ENCODE peak calls at places on chromosomes 5 and 9, in eight cellular contexts. B is hepatocyte, A is testis, Y is substantia nigra, R is IMR-90, S is PC-3, Q is sigmoid colon, C is cardiac muscle cell. L is an unnamed sample.
A peak's percentile ranks its signal among the peaks of the same experiment; 100 is the strongest.

GRCh38 chr9:129773262-129774048 is 20.6 kb upstream of the PTGES start:
- DNase-seq in B (no peak), A (peak; percentile 62), Y (no peak), R (peak; percentile 81), S (peak; percentile 87), Q (peak; percentile 69), C (peak; percentile 83), L (peak; percentile 98)

GRCh38 chr9:136024696-136025316 is 63.6 kb upstream of the UBAC1 start:
- DNase-seq in B (no peak), A (peak; percentile 54), Y (no peak), R (no peak), S (no peak), Q (peak; percentile 60), C (no peak), L (no peak)

GRCh38 chr9:32394381-32395049 is 10.1 kb downstream of the ACO1 start:
- DNase-seq in B (no peak), A (no peak), Y (no peak), R (peak; percentile 23), S (peak; percentile 74), Q (no peak), C (no peak), L (peak; percentile 51)

GRCh38 chr5:113866763-113867162 is 353.3 kb downstream of the YTHDC2 start:
- DNase-seq in B (no peak), A (no peak), Y (no peak), R (no peak), S (no peak), Q (no peak), C (no peak), L (no peak)

GRCh38 chr9:109499631-109500120 is 1.6 kb upstream of the PTPN3 start:
- DNase-seq in B (peak; percentile 84), A (peak; percentile 62), Y (no peak), R (no peak), S (peak; percentile 64), Q (no peak), C (peak; percentile 63), L (no peak)

GRCh38 chr9:36832232-36832795 is 201.8 kb downstream of the PAX5 start:
- DNase-seq in B (no peak), A (no peak), Y (no peak), R (no peak), S (no peak), Q (peak; percentile 48), C (no peak), L (no peak)

GRCh38 chr9:28927711-28928110 is 1354.4 kb upstream of the C9orf72 start:
- DNase-seq in B (no peak), A (no peak), Y (no peak), R (no peak), S (peak; percentile 96), Q (no peak), C (no peak), L (peak; percentile 66)

GRCh38 chr5:124868661-124869060 is 122.2 kb upstream of the ZNF608 start:
- DNase-seq in B (no peak), A (no peak), Y (no peak), R (no peak), S (no peak), Q (no peak), C (peak; percentile 17), L (no peak)

GRCh38 chr5:14882658-14883580 is 11.3 kb upstream of the ANKH start:
- DNase-seq in B (no peak), A (no peak), Y (no peak), R (no peak), S (peak; percentile 38), Q (no peak), C (no peak), L (no peak)

GRCh38 chr5:177371120-177371537 is 13.1 kb upstream of the SLC34A1 start:
- DNase-seq in B (no peak), A (no peak), Y (no peak), R (no peak), S (no peak), Q (no peak), C (no peak), L (no peak)

GRCh38 chr5:177372534-177372896 is 11.7 kb upstream of the SLC34A1 start:
- DNase-seq in B (no peak), A (no peak), Y (no peak), R (no peak), S (no peak), Q (no peak), C (no peak), L (no peak)

GRCh38 chr5:177372910-177373309 is 11.3 kb upstream of the SLC34A1 start:
- DNase-seq in B (no peak), A (no peak), Y (no peak), R (no peak), S (no peak), Q (no peak), C (no peak), L (no peak)

GRCh38 chr5:177370488-177371119 is 12.9 kb downstream of the RGS14 start:
- DNase-seq in B (peak; percentile 97), A (peak; percentile 84), Y (no peak), R (peak; percentile 82), S (peak; percentile 94), Q (peak; percentile 89), C (peak; percentile 95), L (peak; percentile 96)

DNA sequence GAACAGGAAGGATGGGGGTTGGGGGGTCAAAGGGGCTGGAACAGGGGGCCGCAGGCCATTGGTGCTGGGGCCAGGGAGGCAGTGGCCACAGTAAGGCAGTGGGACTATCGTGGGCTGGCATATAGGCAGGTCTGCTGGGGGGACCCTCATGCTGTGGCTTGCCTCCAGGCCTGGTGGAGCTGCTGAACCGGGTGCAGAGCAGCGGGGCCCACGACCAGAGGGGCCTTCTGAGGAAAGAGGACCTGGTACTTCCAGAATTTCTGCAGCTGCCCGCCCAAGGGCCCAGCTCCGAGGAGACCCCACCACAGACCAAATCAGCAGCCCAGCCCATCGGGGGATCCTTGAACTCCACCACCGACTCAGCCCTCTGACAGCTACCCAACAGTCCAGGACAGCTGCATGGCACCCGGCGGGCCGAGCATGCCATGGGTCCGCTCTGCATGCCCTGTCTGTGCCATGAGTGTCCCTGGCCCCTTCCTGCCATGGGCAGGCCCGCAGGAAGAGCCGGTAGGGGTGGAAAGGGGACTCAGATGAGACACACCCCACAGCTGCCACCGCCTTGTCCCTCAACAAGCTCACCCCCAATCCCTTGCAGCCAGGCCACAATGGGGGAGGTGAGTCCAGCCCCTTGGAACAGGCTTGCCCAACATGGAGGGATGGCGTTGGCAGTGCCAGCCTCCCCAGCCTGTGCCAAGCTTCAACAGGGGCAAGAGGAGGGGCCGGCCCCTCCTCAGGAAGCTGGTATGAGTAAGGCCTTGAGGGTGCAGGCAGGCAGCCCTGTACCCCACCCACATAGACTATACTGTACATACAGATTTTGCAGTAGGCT is 12.3 kb upstream of the SLC34A1 start:
- DNase-seq in B (no peak), A (no peak), Y (no peak), R (no peak), S (no peak), Q (no peak), C (no peak), L (no peak)
- H3K27ac ChIP-seq in B (no peak overlapping the region), A (no peak overlapping the region), Y (no peak overlapping the region), R (no peak overlapping the region), S (no peak overlapping the region), Q (no peak overlapping the region), C (no peak overlapping the region), L (peak overlapping the region; percentile 89)

GRCh38 chr9:26863074-26863473 is 29.5 kb downstream of the CAAP1 start:
- DNase-seq in B (peak; percentile 22), A (no peak), Y (no peak), R (peak; percentile 2), S (peak; percentile 14), Q (no peak), C (peak; percentile 28), L (peak; percentile 8)
- H3K27ac ChIP-seq in B (no peak overlapping the region), A (no peak overlapping the region), Y (no peak overlapping the region), R (no peak overlapping the region), S (no peak overlapping the region), Q (no peak overlapping the region), C (no peak overlapping the region), L (no peak overlapping the region)

DNA sequence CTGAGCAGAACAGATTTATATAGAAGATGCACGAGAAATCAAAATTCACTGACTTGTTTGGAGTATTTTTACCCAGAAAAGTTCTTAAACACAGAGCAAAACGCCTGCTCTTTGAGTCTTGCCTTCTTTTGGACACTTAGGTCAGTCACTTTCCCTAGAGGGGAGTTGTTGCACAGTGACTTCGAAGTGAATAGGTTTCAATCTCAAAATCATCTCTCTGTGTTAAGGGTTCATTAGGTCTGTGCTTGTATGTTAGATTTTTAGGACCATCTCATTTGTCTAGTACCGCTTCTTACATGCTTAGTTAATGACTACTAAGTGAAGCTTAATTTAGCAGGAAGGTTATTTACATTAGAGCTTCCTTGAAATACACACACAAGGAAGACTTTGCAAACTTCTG is 1.8 kb downstream of the ALDH1A1 start:
- DNase-seq in B (no peak), A (no peak), Y (no peak), R (no peak), S (no peak), Q (no peak), C (no peak), L (no peak)
- H3K27ac ChIP-seq in B (peak overlapping the region; percentile 54), A (peak overlapping the region; percentile 78), Y (no peak overlapping the region), R (no peak overlapping the region), S (no peak overlapping the region), Q (peak overlapping the region; percentile 80), C (no peak overlapping the region), L (no peak overlapping the region)

GRCh38 chr9:2340046-2340760 is 281.4 kb upstream of the VLDLR start:
- DNase-seq in B (no peak), A (no peak), Y (no peak), R (peak; percentile 1), S (no peak), Q (no peak), C (no peak), L (peak; percentile 8)
- H3K27ac ChIP-seq in B (no peak overlapping the region), A (no peak overlapping the region), Y (no peak overlapping the region), R (no peak overlapping the region), S (no peak overlapping the region), Q (no peak overlapping the region), C (no peak overlapping the region), L (no peak overlapping the region)